ENCODE peak calls at places on chromosomes 3 and 15, in ten cellular contexts. One of them, this sample, is unnamed.

GRCh38 chr3:110479676-110480075 is 591.9 kb upstream of the NECTIN3 start:
- DNase-seq in tibial artery: no peak
- DNase-seq in cardiac muscle cell: no peak
- DNase-seq in upper lobe of right lung: no peak
- DNase-seq in CD8-positive, alpha-beta memory T cell: no peak
- DNase-seq in K562: no peak
- DNase-seq in CD4-positive, CD25-positive, alpha-beta regulatory T cell: no peak
- DNase-seq in tibial nerve: no peak
- DNase-seq in kidney: no peak
- DNase-seq in uterus: no peak
- DNase-seq in this sample: no peak

GRCh38 chr3:20225769-20226168 is 39.8 kb upstream of the SGO1 start:
- DNase-seq in tibial nerve: no peak
- DNase-seq in K562: peak
- DNase-seq in CD4-positive, CD25-positive, alpha-beta regulatory T cell: no peak
- DNase-seq in uterus: no peak
- DNase-seq in CD8-positive, alpha-beta memory T cell: no peak
- DNase-seq in tibial artery: no peak
- DNase-seq in kidney: no peak
- DNase-seq in upper lobe of right lung: no peak
- DNase-seq in cardiac muscle cell: peak
- DNase-seq in this sample: no peak

GRCh38 chr15:75775296-75776074 is 62.8 kb upstream of the CSPG4 start:
- DNase-seq in CD4-positive, CD25-positive, alpha-beta regulatory T cell: no peak
- DNase-seq in CD8-positive, alpha-beta memory T cell: no peak
- DNase-seq in tibial artery: peak
- DNase-seq in kidney: no peak
- DNase-seq in uterus: no peak
- DNase-seq in upper lobe of right lung: no peak
- DNase-seq in cardiac muscle cell: no peak
- DNase-seq in tibial nerve: no peak
- DNase-seq in K562: peak
- DNase-seq in this sample: no peak

GRCh38 chr3:52777959-52778805 is 783 bp downstream of the ITIH1 start:
- DNase-seq in CD8-positive, alpha-beta memory T cell: no peak
- DNase-seq in cardiac muscle cell: no peak
- DNase-seq in K562: no peak
- DNase-seq in upper lobe of right lung: peak
- DNase-seq in CD4-positive, CD25-positive, alpha-beta regulatory T cell: no peak
- DNase-seq in tibial nerve: peak
- DNase-seq in tibial artery: peak
- DNase-seq in uterus: peak
- DNase-seq in kidney: no peak
- DNase-seq in this sample: no peak

GRCh38 chr3:16888785-16889607 is 4.2 kb downstream of the PLCL2 start:
- DNase-seq in cardiac muscle cell: no peak
- DNase-seq in uterus: no peak
- DNase-seq in tibial nerve: no peak
- DNase-seq in tibial artery: no peak
- DNase-seq in K562: no peak
- DNase-seq in CD8-positive, alpha-beta memory T cell: no peak
- DNase-seq in upper lobe of right lung: no peak
- DNase-seq in CD4-positive, CD25-positive, alpha-beta regulatory T cell: no peak
- DNase-seq in kidney: no peak
- DNase-seq in this sample: no peak

GRCh38 chr3:13879946-13880810 is at the start of gene WNT7A:
- DNase-seq in uterus: peak
- DNase-seq in tibial artery: peak
- DNase-seq in CD4-positive, CD25-positive, alpha-beta regulatory T cell: peak
- DNase-seq in tibial nerve: no peak
- DNase-seq in cardiac muscle cell: peak
- DNase-seq in K562: peak
- DNase-seq in kidney: peak
- DNase-seq in CD8-positive, alpha-beta memory T cell: peak
- DNase-seq in upper lobe of right lung: peak
- DNase-seq in this sample: no peak

GRCh38 chr15:80699981-80700380 is 4.9 kb downstream of the ABHD17C start:
- DNase-seq in cardiac muscle cell: no peak
- DNase-seq in tibial artery: no peak
- DNase-seq in upper lobe of right lung: no peak
- DNase-seq in CD4-positive, CD25-positive, alpha-beta regulatory T cell: no peak
- DNase-seq in uterus: no peak
- DNase-seq in tibial nerve: no peak
- DNase-seq in kidney: no peak
- DNase-seq in K562: no peak
- DNase-seq in CD8-positive, alpha-beta memory T cell: no peak
- DNase-seq in this sample: no peak

GRCh38 chr15:63234479-63234878 is 42.9 kb upstream of the APH1B start:
- DNase-seq in CD8-positive, alpha-beta memory T cell: no peak
- DNase-seq in tibial nerve: peak
- DNase-seq in tibial artery: peak
- DNase-seq in cardiac muscle cell: peak
- DNase-seq in kidney: peak
- DNase-seq in K562: no peak
- DNase-seq in upper lobe of right lung: no peak
- DNase-seq in CD4-positive, CD25-positive, alpha-beta regulatory T cell: no peak
- DNase-seq in uterus: peak
- DNase-seq in this sample: no peak

GRCh38 chr3:23928525-23928924 is 11.6 kb downstream of the RPL15 start:
- DNase-seq in cardiac muscle cell: no peak
- DNase-seq in kidney: peak
- DNase-seq in upper lobe of right lung: no peak
- DNase-seq in K562: no peak
- DNase-seq in tibial nerve: no peak
- DNase-seq in uterus: no peak
- DNase-seq in CD8-positive, alpha-beta memory T cell: no peak
- DNase-seq in CD4-positive, CD25-positive, alpha-beta regulatory T cell: no peak
- DNase-seq in tibial artery: no peak
- DNase-seq in this sample: no peak

GRCh38 chr15:74826372-74826819 is at the start of gene CPLX3:
- DNase-seq in tibial artery: no peak
- DNase-seq in tibial nerve: no peak
- DNase-seq in cardiac muscle cell: peak
- DNase-seq in kidney: no peak
- DNase-seq in CD4-positive, CD25-positive, alpha-beta regulatory T cell: peak
- DNase-seq in K562: peak
- DNase-seq in uterus: peak
- DNase-seq in upper lobe of right lung: no peak
- DNase-seq in CD8-positive, alpha-beta memory T cell: peak
- DNase-seq in this sample: no peak

GRCh38 chr3:25339220-25339619 is 88.8 kb upstream of the RARB start:
- DNase-seq in tibial artery: no peak
- DNase-seq in cardiac muscle cell: no peak
- DNase-seq in CD4-positive, CD25-positive, alpha-beta regulatory T cell: no peak
- DNase-seq in CD8-positive, alpha-beta memory T cell: no peak
- DNase-seq in kidney: no peak
- DNase-seq in uterus: peak
- DNase-seq in K562: no peak
- DNase-seq in upper lobe of right lung: no peak
- DNase-seq in tibial nerve: no peak
- DNase-seq in this sample: no peak

GRCh38 chr3:25349828-25350227 is 78.2 kb upstream of the RARB start:
- DNase-seq in upper lobe of right lung: no peak
- DNase-seq in uterus: no peak
- DNase-seq in kidney: no peak
- DNase-seq in tibial nerve: no peak
- DNase-seq in CD8-positive, alpha-beta memory T cell: no peak
- DNase-seq in cardiac muscle cell: no peak
- DNase-seq in K562: no peak
- DNase-seq in tibial artery: no peak
- DNase-seq in CD4-positive, CD25-positive, alpha-beta regulatory T cell: no peak
- DNase-seq in this sample: no peak

GRCh38 chr3:25348996-25349576 is 79.0 kb upstream of the RARB start:
- DNase-seq in cardiac muscle cell: peak
- DNase-seq in CD8-positive, alpha-beta memory T cell: no peak
- DNase-seq in tibial artery: no peak
- DNase-seq in CD4-positive, CD25-positive, alpha-beta regulatory T cell: no peak
- DNase-seq in upper lobe of right lung: no peak
- DNase-seq in K562: no peak
- DNase-seq in tibial nerve: no peak
- DNase-seq in kidney: no peak
- DNase-seq in uterus: no peak
- DNase-seq in this sample: no peak

GRCh38 chr3:25344609-25345008 is 83.5 kb upstream of the RARB start:
- DNase-seq in K562: no peak
- DNase-seq in kidney: no peak
- DNase-seq in CD8-positive, alpha-beta memory T cell: no peak
- DNase-seq in CD4-positive, CD25-positive, alpha-beta regulatory T cell: no peak
- DNase-seq in tibial nerve: no peak
- DNase-seq in cardiac muscle cell: no peak
- DNase-seq in uterus: no peak
- DNase-seq in tibial artery: no peak
- DNase-seq in upper lobe of right lung: no peak
- DNase-seq in this sample: no peak
- H3K27ac ChIP-seq in K562: no peak
- H3K27ac ChIP-seq in kidney: no peak
- H3K27ac ChIP-seq in CD8-positive, alpha-beta memory T cell: no peak
- H3K27ac ChIP-seq in CD4-positive, CD25-positive, alpha-beta regulatory T cell: no peak
- H3K27ac ChIP-seq in tibial nerve: no peak
- H3K27ac ChIP-seq in cardiac muscle cell: no peak
- H3K27ac ChIP-seq in uterus: no peak
- H3K27ac ChIP-seq in tibial artery: no peak
- H3K27ac ChIP-seq in upper lobe of right lung: no peak
- H3K27ac ChIP-seq in this sample: no peak

GRCh38 chr3:32456429-32457130 is 46.1 kb downstream of the CMTM6 start:
- DNase-seq in cardiac muscle cell: no peak
- DNase-seq in CD4-positive, CD25-positive, alpha-beta regulatory T cell: no peak
- DNase-seq in upper lobe of right lung: no peak
- DNase-seq in tibial nerve: no peak
- DNase-seq in K562: no peak
- DNase-seq in uterus: no peak
- DNase-seq in CD8-positive, alpha-beta memory T cell: no peak
- DNase-seq in tibial artery: no peak
- DNase-seq in kidney: no peak
- DNase-seq in this sample: no peak

GRCh38 chr3:32459474-32459873 is 43.2 kb downstream of the CMTM6 start:
- DNase-seq in uterus: no peak
- DNase-seq in CD8-positive, alpha-beta memory T cell: no peak
- DNase-seq in cardiac muscle cell: no peak
- DNase-seq in K562: no peak
- DNase-seq in CD4-positive, CD25-positive, alpha-beta regulatory T cell: no peak
- DNase-seq in upper lobe of right lung: no peak
- DNase-seq in kidney: no peak
- DNase-seq in tibial nerve: no peak
- DNase-seq in tibial artery: no peak
- DNase-seq in this sample: no peak

GRCh38 chr3:32455609-32456428 is 46.8 kb downstream of the CMTM6 start:
- DNase-seq in kidney: no peak
- DNase-seq in CD8-positive, alpha-beta memory T cell: no peak
- DNase-seq in upper lobe of right lung: no peak
- DNase-seq in tibial artery: no peak
- DNase-seq in CD4-positive, CD25-positive, alpha-beta regulatory T cell: no peak
- DNase-seq in uterus: no peak
- DNase-seq in K562: no peak
- DNase-seq in cardiac muscle cell: no peak
- DNase-seq in tibial nerve: no peak
- DNase-seq in this sample: no peak

GRCh38 chr3:32460031-32460749 is 42.5 kb downstream of the CMTM6 start:
- DNase-seq in CD8-positive, alpha-beta memory T cell: peak
- DNase-seq in K562: no peak
- DNase-seq in tibial nerve: no peak
- DNase-seq in uterus: no peak
- DNase-seq in cardiac muscle cell: no peak
- DNase-seq in tibial artery: no peak
- DNase-seq in kidney: no peak
- DNase-seq in upper lobe of right lung: no peak
- DNase-seq in CD4-positive, CD25-positive, alpha-beta regulatory T cell: peak
- DNase-seq in this sample: peak

GRCh38 chr3:32457971-32458471 is 44.6 kb downstream of the CMTM6 start:
- DNase-seq in tibial nerve: no peak
- DNase-seq in upper lobe of right lung: no peak
- DNase-seq in kidney: no peak
- DNase-seq in uterus: no peak
- DNase-seq in cardiac muscle cell: no peak
- DNase-seq in K562: peak
- DNase-seq in CD8-positive, alpha-beta memory T cell: peak
- DNase-seq in tibial artery: no peak
- DNase-seq in CD4-positive, CD25-positive, alpha-beta regulatory T cell: peak
- DNase-seq in this sample: peak
- H3K27ac ChIP-seq in tibial nerve: no peak
- H3K27ac ChIP-seq in upper lobe of right lung: peak
- H3K27ac ChIP-seq in kidney: no peak
- H3K27ac ChIP-seq in uterus: peak
- H3K27ac ChIP-seq in cardiac muscle cell: no peak
- H3K27ac ChIP-seq in K562: no peak
- H3K27ac ChIP-seq in CD8-positive, alpha-beta memory T cell: peak
- H3K27ac ChIP-seq in tibial artery: no peak
- H3K27ac ChIP-seq in CD4-positive, CD25-positive, alpha-beta regulatory T cell: peak
- H3K27ac ChIP-seq in this sample: peak

DNA sequence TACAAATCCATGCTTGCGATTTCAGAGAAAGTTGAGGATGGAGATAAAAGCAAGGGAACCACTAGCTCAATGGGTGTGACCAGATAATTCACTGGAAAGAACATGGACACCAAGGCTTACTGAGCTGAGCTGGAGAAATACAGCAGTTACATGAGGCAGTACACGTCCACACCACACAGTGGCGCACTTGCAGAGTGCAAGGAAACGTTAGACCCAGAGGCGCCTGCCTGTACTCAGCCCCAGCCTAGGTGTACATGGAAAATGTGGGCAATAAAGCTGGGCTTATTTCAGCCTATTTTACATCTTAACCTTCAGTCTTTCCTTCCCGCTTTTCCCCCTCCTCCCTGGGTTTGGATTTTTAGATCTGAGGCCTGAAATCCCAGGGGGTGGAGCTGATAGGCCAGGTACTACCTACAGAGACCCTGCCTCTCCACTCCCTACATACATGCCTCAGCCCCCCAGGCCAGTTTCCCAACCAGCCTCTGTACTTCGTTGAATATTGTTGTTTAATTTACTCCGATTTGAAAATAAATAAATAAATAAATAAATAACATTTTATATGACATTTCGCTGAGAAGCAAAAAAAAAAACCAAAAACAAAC is 60.1 kb downstream of the PCOLCE2 start:
- DNase-seq in uterus: peak
- DNase-seq in CD8-positive, alpha-beta memory T cell: peak
- DNase-seq in K562: peak
- DNase-seq in tibial artery: peak
- DNase-seq in CD4-positive, CD25-positive, alpha-beta regulatory T cell: peak
- DNase-seq in kidney: no peak
- DNase-seq in upper lobe of right lung: peak
- DNase-seq in cardiac muscle cell: peak
- DNase-seq in tibial nerve: peak
- DNase-seq in this sample: peak
- H3K27ac ChIP-seq in uterus: no peak
- H3K27ac ChIP-seq in CD8-positive, alpha-beta memory T cell: no peak
- H3K27ac ChIP-seq in K562: no peak
- H3K27ac ChIP-seq in tibial artery: no peak
- H3K27ac ChIP-seq in CD4-positive, CD25-positive, alpha-beta regulatory T cell: no peak
- H3K27ac ChIP-seq in kidney: no peak
- H3K27ac ChIP-seq in upper lobe of right lung: no peak
- H3K27ac ChIP-seq in cardiac muscle cell: no peak
- H3K27ac ChIP-seq in tibial nerve: no peak
- H3K27ac ChIP-seq in this sample: no peak

DNA sequence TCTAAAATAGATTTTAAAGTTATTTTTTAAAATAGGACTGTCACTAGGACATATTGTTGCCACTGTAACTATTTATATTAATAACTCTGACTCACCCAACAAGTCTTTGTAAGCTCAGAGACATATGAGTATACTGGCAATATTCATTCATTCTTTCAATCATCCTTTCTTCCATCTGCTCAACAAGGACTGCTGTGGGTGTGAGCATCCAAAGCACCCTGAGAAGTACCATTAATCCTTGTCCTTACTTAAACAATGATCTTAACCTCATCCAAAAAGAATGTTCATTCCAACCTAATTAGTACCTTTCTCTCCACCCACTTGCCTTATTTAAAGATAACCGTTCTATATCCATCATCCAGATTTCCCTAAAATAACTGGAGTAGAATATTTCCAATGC is 94.2 kb upstream of the PPP2R3A start:
- DNase-seq in uterus: no peak
- DNase-seq in tibial artery: no peak
- DNase-seq in upper lobe of right lung: no peak
- DNase-seq in CD4-positive, CD25-positive, alpha-beta regulatory T cell: no peak
- DNase-seq in tibial nerve: no peak
- DNase-seq in K562: no peak
- DNase-seq in CD8-positive, alpha-beta memory T cell: no peak
- DNase-seq in kidney: no peak
- DNase-seq in cardiac muscle cell: no peak
- DNase-seq in this sample: no peak
- H3K27ac ChIP-seq in uterus: no peak
- H3K27ac ChIP-seq in tibial artery: no peak
- H3K27ac ChIP-seq in upper lobe of right lung: no peak
- H3K27ac ChIP-seq in CD4-positive, CD25-positive, alpha-beta regulatory T cell: no peak
- H3K27ac ChIP-seq in tibial nerve: no peak
- H3K27ac ChIP-seq in K562: no peak
- H3K27ac ChIP-seq in CD8-positive, alpha-beta memory T cell: no peak
- H3K27ac ChIP-seq in kidney: no peak
- H3K27ac ChIP-seq in cardiac muscle cell: no peak
- H3K27ac ChIP-seq in this sample: no peak